ENCODE peak calls at places on chromosomes 11 and 22, in six cellular contexts. One of them, this sample, is unnamed.

GRCh38 chr11:62545437-62546243 is 966 bp downstream of the AHNAK start:
- DNase-seq in GM12878: no peak
- DNase-seq in tibial nerve: peak
- DNase-seq in fibroblast of lung: peak
- DNase-seq in endothelial cell: peak
- DNase-seq in HCT116: peak
- DNase-seq in this sample: peak

GRCh38 chr11:2779499-2779980 is 79.7 kb upstream of the KCNQ1OT1 start:
- DNase-seq in GM12878: no peak
- DNase-seq in tibial nerve: no peak
- DNase-seq in fibroblast of lung: no peak
- DNase-seq in endothelial cell: peak
- DNase-seq in HCT116: no peak
- DNase-seq in this sample: peak

GRCh38 chr11:132147464-132147863 is 777.0 kb downstream of the NTM start:
- DNase-seq in GM12878: no peak
- DNase-seq in tibial nerve: no peak
- DNase-seq in fibroblast of lung: no peak
- DNase-seq in endothelial cell: no peak
- DNase-seq in HCT116: no peak
- DNase-seq in this sample: no peak

GRCh38 chr22:46290843-46291785 is 5.6 kb upstream of the GTSE1 start:
- DNase-seq in GM12878: no peak
- DNase-seq in tibial nerve: no peak
- DNase-seq in fibroblast of lung: no peak
- DNase-seq in endothelial cell: no peak
- DNase-seq in HCT116: no peak
- DNase-seq in this sample: no peak

GRCh38 chr11:130522284-130522961 is 74.0 kb downstream of the ADAMTS15 start:
- DNase-seq in GM12878: no peak
- DNase-seq in tibial nerve: peak
- DNase-seq in fibroblast of lung: peak
- DNase-seq in endothelial cell: no peak
- DNase-seq in HCT116: peak
- DNase-seq in this sample: no peak

GRCh38 chr11:21258414-21258813 is 589.0 kb downstream of the NELL1 start:
- DNase-seq in GM12878: no peak
- DNase-seq in tibial nerve: no peak
- DNase-seq in fibroblast of lung: no peak
- DNase-seq in endothelial cell: no peak
- DNase-seq in HCT116: no peak
- DNase-seq in this sample: no peak

GRCh38 chr11:96014234-96014633 is 90.3 kb upstream of the MTMR2 start:
- DNase-seq in GM12878: peak
- DNase-seq in tibial nerve: no peak
- DNase-seq in fibroblast of lung: peak
- DNase-seq in endothelial cell: no peak
- DNase-seq in HCT116: peak
- DNase-seq in this sample: no peak

GRCh38 chr11:44973634-44974401 is 23.1 kb upstream of the TP53I11 start:
- DNase-seq in GM12878: no peak
- DNase-seq in tibial nerve: no peak
- DNase-seq in fibroblast of lung: no peak
- DNase-seq in endothelial cell: no peak
- DNase-seq in HCT116: no peak
- DNase-seq in this sample: no peak

GRCh38 chr11:46710821-46711269 is 8.2 kb upstream of the F2 start:
- DNase-seq in GM12878: no peak
- DNase-seq in tibial nerve: peak
- DNase-seq in fibroblast of lung: peak
- DNase-seq in endothelial cell: no peak
- DNase-seq in HCT116: no peak
- DNase-seq in this sample: no peak

GRCh38 chr22:43396934-43397457 is 14.8 kb upstream of the MPPED1 start:
- DNase-seq in GM12878: no peak
- DNase-seq in tibial nerve: no peak
- DNase-seq in fibroblast of lung: no peak
- DNase-seq in endothelial cell: no peak
- DNase-seq in HCT116: no peak
- DNase-seq in this sample: no peak

GRCh38 chr11:106473089-106473722 is 395.7 kb downstream of the AASDHPPT start:
- DNase-seq in GM12878: no peak
- DNase-seq in tibial nerve: no peak
- DNase-seq in fibroblast of lung: peak
- DNase-seq in endothelial cell: no peak
- DNase-seq in HCT116: no peak
- DNase-seq in this sample: no peak

GRCh38 chr11:114017723-114018122 is 41.8 kb upstream of the ZBTB16 start:
- DNase-seq in GM12878: no peak
- DNase-seq in tibial nerve: no peak
- DNase-seq in fibroblast of lung: no peak
- DNase-seq in endothelial cell: no peak
- DNase-seq in HCT116: no peak
- DNase-seq in this sample: no peak

GRCh38 chr22:46070215-46070721 is 80.1 kb upstream of the PPARA start:
- DNase-seq in GM12878: no peak
- DNase-seq in tibial nerve: peak
- DNase-seq in fibroblast of lung: peak
- DNase-seq in endothelial cell: no peak
- DNase-seq in HCT116: no peak
- DNase-seq in this sample: no peak

GRCh38 chr11:10309163-10310093 is 4.6 kb downstream of the ADM start:
- DNase-seq in GM12878: no peak
- DNase-seq in tibial nerve: no peak
- DNase-seq in fibroblast of lung: peak
- DNase-seq in endothelial cell: no peak
- DNase-seq in HCT116: peak
- DNase-seq in this sample: no peak

GRCh38 chr11:113279591-113279990 is 34.8 kb upstream of the TTC12 start:
- DNase-seq in GM12878: no peak
- DNase-seq in tibial nerve: no peak
- DNase-seq in fibroblast of lung: no peak
- DNase-seq in endothelial cell: no peak
- DNase-seq in HCT116: no peak
- DNase-seq in this sample: peak

GRCh38 chr11:44133335-44133946 is 38.0 kb downstream of the EXT2 start:
- DNase-seq in GM12878: no peak
- DNase-seq in tibial nerve: no peak
- DNase-seq in fibroblast of lung: peak
- DNase-seq in endothelial cell: no peak
- DNase-seq in HCT116: no peak
- DNase-seq in this sample: no peak

GRCh38 chr22:45645526-45646414 is 25.9 kb upstream of the ATXN10 start:
- DNase-seq in GM12878: no peak
- DNase-seq in tibial nerve: peak
- DNase-seq in fibroblast of lung: peak
- DNase-seq in endothelial cell: peak
- DNase-seq in HCT116: peak
- DNase-seq in this sample: peak

GRCh38 chr11:28009383-28009782 is 98.6 kb downstream of the KIF18A start:
- DNase-seq in GM12878: no peak
- DNase-seq in tibial nerve: no peak
- DNase-seq in fibroblast of lung: peak
- DNase-seq in endothelial cell: no peak
- DNase-seq in HCT116: no peak
- DNase-seq in this sample: no peak

GRCh38 chr11:68673991-68674390 is 10.4 kb upstream of the GAL start:
- DNase-seq in GM12878: no peak
- DNase-seq in tibial nerve: no peak
- DNase-seq in fibroblast of lung: no peak
- DNase-seq in endothelial cell: no peak
- DNase-seq in HCT116: no peak
- DNase-seq in this sample: no peak

GRCh38 chr11:114307524-114308203 is 11.5 kb downstream of the NNMT start:
- DNase-seq in GM12878: no peak
- DNase-seq in tibial nerve: peak
- DNase-seq in fibroblast of lung: peak
- DNase-seq in endothelial cell: no peak
- DNase-seq in HCT116: no peak
- DNase-seq in this sample: no peak

GRCh38 chr11:125593113-125593761 is 585 bp downstream of the STT3A start:
- DNase-seq in GM12878: no peak
- DNase-seq in tibial nerve: no peak
- DNase-seq in fibroblast of lung: peak
- DNase-seq in endothelial cell: no peak
- DNase-seq in HCT116: peak
- DNase-seq in this sample: no peak

GRCh38 chr11:115349427-115349826 is 154.8 kb downstream of the CADM1 start:
- DNase-seq in GM12878: no peak
- DNase-seq in tibial nerve: no peak
- DNase-seq in fibroblast of lung: no peak
- DNase-seq in endothelial cell: no peak
- DNase-seq in HCT116: no peak
- DNase-seq in this sample: no peak

GRCh38 chr22:19853879-19854777 is 546 bp downstream of the GNB1L start:
- DNase-seq in GM12878: no peak
- DNase-seq in tibial nerve: no peak
- DNase-seq in fibroblast of lung: peak
- DNase-seq in endothelial cell: no peak
- DNase-seq in HCT116: peak
- DNase-seq in this sample: no peak

GRCh38 chr11:128872594-128872993 is 5.5 kb upstream of the KCNJ1 start:
- DNase-seq in GM12878: no peak
- DNase-seq in tibial nerve: no peak
- DNase-seq in fibroblast of lung: no peak
- DNase-seq in endothelial cell: no peak
- DNase-seq in HCT116: no peak
- DNase-seq in this sample: no peak

GRCh38 chr11:68279676-68280075 is 7.9 kb upstream of the C11orf24 start:
- DNase-seq in GM12878: no peak
- DNase-seq in tibial nerve: no peak
- DNase-seq in fibroblast of lung: no peak
- DNase-seq in endothelial cell: no peak
- DNase-seq in HCT116: no peak
- DNase-seq in this sample: no peak

GRCh38 chr22:33842421-33843094 is 77.7 kb downstream of the LARGE1 start:
- DNase-seq in GM12878: no peak
- DNase-seq in tibial nerve: no peak
- DNase-seq in fibroblast of lung: no peak
- DNase-seq in endothelial cell: no peak
- DNase-seq in HCT116: no peak
- DNase-seq in this sample: no peak

GRCh38 chr11:127791844-127792243 is 791.3 kb upstream of the KIRREL3 start:
- DNase-seq in GM12878: no peak
- DNase-seq in tibial nerve: no peak
- DNase-seq in fibroblast of lung: no peak
- DNase-seq in endothelial cell: no peak
- DNase-seq in HCT116: no peak
- DNase-seq in this sample: no peak

GRCh38 chr11:127789887-127790286 is 789.3 kb upstream of the KIRREL3 start:
- DNase-seq in GM12878: no peak
- DNase-seq in tibial nerve: no peak
- DNase-seq in fibroblast of lung: no peak
- DNase-seq in endothelial cell: peak
- DNase-seq in HCT116: no peak
- DNase-seq in this sample: no peak
- TF ChIP-seq CTCF in GM12878: no peak
- TF ChIP-seq CTCF in tibial nerve: no peak
- TF ChIP-seq CTCF in fibroblast of lung: peak
- TF ChIP-seq CTCF in endothelial cell: peak
- TF ChIP-seq CTCF in HCT116: no peak
- TF ChIP-seq CTCF in this sample: peak

GRCh38 chr11:92225563-92226308 is 1.1 kb downstream of the FAT3 start:
- DNase-seq in GM12878: no peak
- DNase-seq in tibial nerve: peak
- DNase-seq in fibroblast of lung: peak
- DNase-seq in endothelial cell: peak
- DNase-seq in HCT116: no peak
- DNase-seq in this sample: peak
- TF ChIP-seq CTCF in GM12878: no peak
- TF ChIP-seq CTCF in tibial nerve: no peak
- TF ChIP-seq CTCF in fibroblast of lung: peak
- TF ChIP-seq CTCF in endothelial cell: no peak
- TF ChIP-seq CTCF in HCT116: no peak
- TF ChIP-seq CTCF in this sample: no peak

DNA sequence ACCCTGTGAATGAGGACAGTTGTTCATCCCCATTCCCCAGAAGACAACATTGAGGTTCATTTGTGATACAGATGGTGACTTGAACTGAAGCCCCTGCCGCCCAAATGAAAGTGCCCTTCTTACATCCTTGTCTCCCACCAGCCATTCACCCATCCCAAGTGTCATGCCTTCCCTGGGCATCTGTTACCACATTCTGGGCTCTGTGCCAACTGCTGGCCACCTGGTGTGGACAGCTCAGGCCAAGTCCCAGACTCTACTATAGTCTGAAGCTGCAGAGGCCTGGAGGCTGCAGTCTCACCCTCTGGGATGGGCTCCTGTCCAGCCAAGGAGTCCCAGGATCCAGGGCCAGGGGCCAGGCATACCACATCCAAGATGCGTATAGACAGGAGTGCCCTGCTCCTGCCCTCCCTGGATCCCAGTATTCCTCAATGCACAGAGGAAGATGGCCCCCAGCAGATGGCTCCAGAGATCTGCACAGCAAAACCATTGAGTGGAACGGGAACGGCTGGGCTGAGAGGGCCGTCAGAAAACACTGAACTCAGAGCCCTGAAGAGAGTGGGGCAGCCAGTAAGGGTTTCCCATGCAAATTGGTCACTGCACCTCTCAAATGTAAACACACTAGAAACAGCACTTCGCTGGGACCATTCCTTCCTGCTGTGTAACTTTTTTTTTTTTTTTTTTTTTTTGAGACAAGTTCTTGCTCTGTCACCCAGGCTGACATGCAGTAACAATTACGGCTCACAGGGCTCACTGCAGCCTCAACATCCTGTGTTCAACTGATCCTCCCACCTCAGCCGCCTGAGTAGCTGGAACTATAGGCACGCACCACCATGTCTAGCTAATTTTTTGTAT is 22.8 kb downstream of the ARRB1 start:
- DNase-seq in GM12878: peak
- DNase-seq in tibial nerve: peak
- DNase-seq in fibroblast of lung: peak
- DNase-seq in endothelial cell: peak
- DNase-seq in HCT116: peak
- DNase-seq in this sample: peak
- TF ChIP-seq CTCF in GM12878: peak
- TF ChIP-seq CTCF in tibial nerve: peak
- TF ChIP-seq CTCF in fibroblast of lung: peak
- TF ChIP-seq CTCF in endothelial cell: no peak
- TF ChIP-seq CTCF in HCT116: peak
- TF ChIP-seq CTCF in this sample: peak

DNA sequence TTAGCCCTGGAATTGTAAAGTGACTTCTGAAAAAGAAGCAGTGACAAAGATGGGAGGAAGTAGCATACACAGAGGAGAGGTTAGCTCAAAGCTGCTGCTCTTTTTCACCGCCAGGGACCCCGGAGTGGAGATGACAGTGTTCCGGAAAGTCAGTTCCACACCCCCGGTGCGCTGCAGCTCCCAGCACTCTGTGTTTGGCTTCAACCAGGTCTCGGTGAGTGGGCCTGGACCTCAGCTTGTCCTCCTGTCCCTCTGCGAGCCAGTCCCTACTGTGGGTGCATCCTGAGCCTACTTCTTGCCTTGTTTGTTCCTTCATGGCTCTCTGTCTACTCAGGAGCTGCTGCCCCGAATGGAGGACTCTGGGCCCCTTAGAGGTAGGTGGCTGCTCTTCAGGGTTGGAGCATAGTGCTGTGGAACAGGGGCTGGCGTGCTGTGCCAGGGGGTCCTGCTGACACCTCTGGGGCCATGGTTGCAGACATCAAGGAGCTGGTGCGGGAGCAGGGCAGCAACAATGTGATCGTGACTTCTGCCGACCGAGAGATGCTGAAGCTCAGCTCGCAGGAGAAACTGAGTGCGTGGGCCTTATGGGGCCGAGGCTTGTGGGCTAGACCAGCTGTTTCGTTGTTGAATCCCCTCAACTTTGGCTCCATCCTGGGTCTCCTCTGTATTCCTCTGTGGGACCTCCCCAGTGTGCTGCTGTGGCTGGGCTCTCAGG is 1.7 kb downstream of the PCNX3 start:
- DNase-seq in GM12878: no peak
- DNase-seq in tibial nerve: no peak
- DNase-seq in fibroblast of lung: no peak
- DNase-seq in endothelial cell: no peak
- DNase-seq in HCT116: no peak
- DNase-seq in this sample: no peak
- TF ChIP-seq CTCF in GM12878: no peak
- TF ChIP-seq CTCF in tibial nerve: no peak
- TF ChIP-seq CTCF in fibroblast of lung: no peak
- TF ChIP-seq CTCF in endothelial cell: no peak
- TF ChIP-seq CTCF in HCT116: no peak
- TF ChIP-seq CTCF in this sample: no peak